ENCODE peak calls at places on chromosomes 13 and 19, in eight cellular contexts. One of them, this sample, is unnamed.

GRCh38 chr13:107882708-107883560 is 332.4 kb downstream of the LIG4 start:
- DNase-seq in testis: no peak
- DNase-seq in suprapubic skin: no peak
- DNase-seq in IMR-90: no peak
- DNase-seq in esophagus muscularis mucosa: no peak
- DNase-seq in breast epithelium: no peak
- DNase-seq in esophagus squamous epithelium: no peak
- DNase-seq in uterus: no peak
- DNase-seq in this sample: no peak

GRCh38 chr19:28169168-28169862 is 1043.6 kb downstream of the UQCRFS1 start:
- DNase-seq in IMR-90: no peak
- DNase-seq in esophagus squamous epithelium: no peak
- DNase-seq in suprapubic skin: no peak
- DNase-seq in breast epithelium: no peak
- DNase-seq in uterus: no peak
- DNase-seq in testis: no peak
- DNase-seq in esophagus muscularis mucosa: no peak
- DNase-seq in this sample: no peak

GRCh38 chr19:1657632-1658445 is 5.4 kb upstream of the TCF3 start:
- DNase-seq in suprapubic skin: no peak
- DNase-seq in IMR-90: no peak
- DNase-seq in esophagus muscularis mucosa: no peak
- DNase-seq in esophagus squamous epithelium: no peak
- DNase-seq in breast epithelium: peak
- DNase-seq in testis: no peak
- DNase-seq in uterus: no peak
- DNase-seq in this sample: no peak

GRCh38 chr13:113647351-113648217 is 10.4 kb downstream of the ATP4B start:
- DNase-seq in breast epithelium: peak
- DNase-seq in esophagus muscularis mucosa: no peak
- DNase-seq in suprapubic skin: peak
- DNase-seq in uterus: peak
- DNase-seq in esophagus squamous epithelium: peak
- DNase-seq in IMR-90: no peak
- DNase-seq in testis: peak
- DNase-seq in this sample: peak

GRCh38 chr19:18426416-18426767 is 7.2 kb downstream of the SSBP4 start:
- DNase-seq in esophagus muscularis mucosa: no peak
- DNase-seq in esophagus squamous epithelium: no peak
- DNase-seq in IMR-90: no peak
- DNase-seq in breast epithelium: no peak
- DNase-seq in uterus: no peak
- DNase-seq in testis: no peak
- DNase-seq in suprapubic skin: no peak
- DNase-seq in this sample: no peak

GRCh38 chr19:55418185-55418584 is 10.6 kb upstream of the UBE2S start:
- DNase-seq in suprapubic skin: no peak
- DNase-seq in esophagus squamous epithelium: no peak
- DNase-seq in esophagus muscularis mucosa: no peak
- DNase-seq in uterus: no peak
- DNase-seq in breast epithelium: peak
- DNase-seq in testis: peak
- DNase-seq in IMR-90: peak
- DNase-seq in this sample: peak

GRCh38 chr13:82878536-82878935 is 1003.7 kb downstream of the SLITRK1 start:
- DNase-seq in breast epithelium: no peak
- DNase-seq in suprapubic skin: no peak
- DNase-seq in esophagus muscularis mucosa: no peak
- DNase-seq in uterus: no peak
- DNase-seq in testis: no peak
- DNase-seq in IMR-90: no peak
- DNase-seq in esophagus squamous epithelium: no peak
- DNase-seq in this sample: no peak

GRCh38 chr13:40254394-40254793 is 412.0 kb downstream of the FOXO1 start:
- DNase-seq in uterus: no peak
- DNase-seq in IMR-90: no peak
- DNase-seq in esophagus muscularis mucosa: no peak
- DNase-seq in suprapubic skin: no peak
- DNase-seq in breast epithelium: no peak
- DNase-seq in testis: no peak
- DNase-seq in esophagus squamous epithelium: no peak
- DNase-seq in this sample: no peak

GRCh38 chr19:45883881-45884681 is 1.9 kb downstream of the IRF2BP1 start:
- DNase-seq in IMR-90: no peak
- DNase-seq in esophagus squamous epithelium: no peak
- DNase-seq in testis: no peak
- DNase-seq in breast epithelium: no peak
- DNase-seq in uterus: no peak
- DNase-seq in suprapubic skin: no peak
- DNase-seq in esophagus muscularis mucosa: no peak
- DNase-seq in this sample: no peak

GRCh38 chr13:110107568-110108347 is 199.2 kb downstream of the COL4A1 start:
- DNase-seq in suprapubic skin: no peak
- DNase-seq in testis: no peak
- DNase-seq in esophagus muscularis mucosa: peak
- DNase-seq in esophagus squamous epithelium: no peak
- DNase-seq in breast epithelium: no peak
- DNase-seq in IMR-90: no peak
- DNase-seq in uterus: no peak
- DNase-seq in this sample: no peak

GRCh38 chr13:110110783-110111182 is 196.2 kb downstream of the COL4A1 start:
- DNase-seq in breast epithelium: no peak
- DNase-seq in IMR-90: no peak
- DNase-seq in esophagus muscularis mucosa: no peak
- DNase-seq in suprapubic skin: no peak
- DNase-seq in uterus: no peak
- DNase-seq in testis: no peak
- DNase-seq in esophagus squamous epithelium: no peak
- DNase-seq in this sample: no peak

GRCh38 chr13:110109910-110110309 is 197.0 kb downstream of the COL4A1 start:
- DNase-seq in suprapubic skin: no peak
- DNase-seq in IMR-90: peak
- DNase-seq in esophagus squamous epithelium: no peak
- DNase-seq in uterus: peak
- DNase-seq in breast epithelium: no peak
- DNase-seq in esophagus muscularis mucosa: no peak
- DNase-seq in testis: peak
- DNase-seq in this sample: no peak

GRCh38 chr13:110108348-110109139 is 198.4 kb downstream of the COL4A1 start:
- DNase-seq in esophagus squamous epithelium: no peak
- DNase-seq in IMR-90: peak
- DNase-seq in suprapubic skin: no peak
- DNase-seq in testis: peak
- DNase-seq in uterus: peak
- DNase-seq in esophagus muscularis mucosa: peak
- DNase-seq in breast epithelium: peak
- DNase-seq in this sample: no peak

DNA sequence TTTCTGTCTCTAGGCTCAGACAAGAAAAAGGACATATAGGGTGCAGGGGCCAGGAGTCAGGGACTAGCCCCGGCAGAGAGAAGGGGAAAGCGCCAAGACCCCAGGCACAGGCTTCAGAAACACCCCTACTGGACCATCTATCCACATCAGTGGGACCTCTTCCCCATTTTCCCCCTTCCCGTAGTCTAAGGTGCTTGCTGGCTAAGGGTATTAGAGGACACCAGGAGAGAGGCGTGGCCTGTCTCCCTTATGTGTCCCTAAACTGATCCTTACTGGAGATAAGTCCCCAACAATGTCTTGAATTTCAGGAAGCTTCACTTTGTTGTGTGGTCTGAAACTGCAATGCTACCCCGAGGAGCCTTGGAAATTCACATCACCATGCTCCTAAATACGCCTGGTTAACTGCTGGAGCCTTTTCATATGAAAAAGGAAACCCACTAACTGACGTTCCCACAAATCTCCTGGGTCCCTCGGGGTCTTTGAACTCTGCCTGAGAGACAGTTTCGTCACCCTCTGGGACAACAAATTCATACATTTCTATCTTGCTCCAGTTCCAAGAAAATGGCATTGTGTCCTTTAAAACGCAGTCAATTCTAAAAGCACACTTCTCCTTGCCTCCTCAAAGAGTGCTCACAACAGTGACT is 197.7 kb downstream of the COL4A1 start:
- DNase-seq in uterus: no peak
- DNase-seq in testis: no peak
- DNase-seq in IMR-90: no peak
- DNase-seq in esophagus muscularis mucosa: no peak
- DNase-seq in suprapubic skin: no peak
- DNase-seq in breast epithelium: no peak
- DNase-seq in esophagus squamous epithelium: no peak
- DNase-seq in this sample: no peak
- TF ChIP-seq CTCF in uterus: no peak
- TF ChIP-seq CTCF in testis: no peak
- TF ChIP-seq CTCF in IMR-90: no peak
- TF ChIP-seq CTCF in esophagus muscularis mucosa: no peak
- TF ChIP-seq CTCF in suprapubic skin: no peak
- TF ChIP-seq CTCF in breast epithelium: no peak
- TF ChIP-seq CTCF in esophagus squamous epithelium: no peak
- TF ChIP-seq CTCF in this sample: no peak

DNA sequence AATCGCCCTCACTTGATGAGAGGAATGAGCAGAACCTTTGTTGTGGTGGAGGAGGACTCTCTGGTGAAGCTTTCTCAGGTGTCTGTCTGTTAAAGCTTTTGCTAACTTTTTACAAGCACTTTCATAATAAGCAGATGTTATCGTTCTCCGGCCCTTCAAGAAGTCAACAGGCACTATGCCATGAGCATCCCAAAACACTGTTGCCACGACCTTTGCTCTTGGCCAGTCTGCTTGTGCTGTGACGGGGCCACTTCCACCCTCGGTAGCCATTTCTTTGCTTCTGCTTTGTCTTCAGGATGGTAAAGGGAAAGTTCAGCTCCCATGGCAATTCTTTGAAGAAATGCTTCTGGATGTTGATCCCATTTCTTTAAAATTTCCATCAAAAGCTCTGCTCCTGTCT is 93.5 kb upstream of the ANKRD10 start:
- DNase-seq in esophagus squamous epithelium: no peak
- DNase-seq in IMR-90: no peak
- DNase-seq in uterus: no peak
- DNase-seq in esophagus muscularis mucosa: no peak
- DNase-seq in testis: no peak
- DNase-seq in suprapubic skin: no peak
- DNase-seq in breast epithelium: no peak
- DNase-seq in this sample: no peak
- TF ChIP-seq POLR2A in esophagus squamous epithelium: no peak
- TF ChIP-seq POLR2A in IMR-90: no peak
- TF ChIP-seq POLR2A in uterus: no peak
- TF ChIP-seq POLR2A in esophagus muscularis mucosa: no peak
- TF ChIP-seq POLR2A in testis: no peak
- TF ChIP-seq POLR2A in suprapubic skin: no peak
- TF ChIP-seq POLR2A in breast epithelium: no peak
- TF ChIP-seq POLR2A in this sample: no peak

GRCh38 chr13:48728876-48729275 is 75.1 kb downstream of the CYSLTR2 start:
- DNase-seq in uterus: no peak
- DNase-seq in IMR-90: no peak
- DNase-seq in testis: no peak
- DNase-seq in esophagus muscularis mucosa: no peak
- DNase-seq in suprapubic skin: no peak
- DNase-seq in breast epithelium: no peak
- DNase-seq in esophagus squamous epithelium: no peak
- DNase-seq in this sample: no peak

GRCh38 chr13:48728226-48728625 is 74.5 kb downstream of the CYSLTR2 start:
- DNase-seq in uterus: no peak
- DNase-seq in testis: no peak
- DNase-seq in esophagus squamous epithelium: no peak
- DNase-seq in IMR-90: no peak
- DNase-seq in suprapubic skin: no peak
- DNase-seq in breast epithelium: no peak
- DNase-seq in esophagus muscularis mucosa: no peak
- DNase-seq in this sample: no peak

GRCh38 chr13:48733739-48734329 is 80.1 kb downstream of the CYSLTR2 start:
- DNase-seq in IMR-90: no peak
- DNase-seq in testis: no peak
- DNase-seq in uterus: no peak
- DNase-seq in suprapubic skin: no peak
- DNase-seq in breast epithelium: no peak
- DNase-seq in esophagus squamous epithelium: no peak
- DNase-seq in esophagus muscularis mucosa: no peak
- DNase-seq in this sample: no peak

GRCh38 chr13:48731957-48732569 is 78.3 kb downstream of the CYSLTR2 start:
- DNase-seq in testis: peak
- DNase-seq in suprapubic skin: no peak
- DNase-seq in uterus: no peak
- DNase-seq in esophagus squamous epithelium: no peak
- DNase-seq in esophagus muscularis mucosa: no peak
- DNase-seq in IMR-90: no peak
- DNase-seq in breast epithelium: no peak
- DNase-seq in this sample: peak

DNA sequence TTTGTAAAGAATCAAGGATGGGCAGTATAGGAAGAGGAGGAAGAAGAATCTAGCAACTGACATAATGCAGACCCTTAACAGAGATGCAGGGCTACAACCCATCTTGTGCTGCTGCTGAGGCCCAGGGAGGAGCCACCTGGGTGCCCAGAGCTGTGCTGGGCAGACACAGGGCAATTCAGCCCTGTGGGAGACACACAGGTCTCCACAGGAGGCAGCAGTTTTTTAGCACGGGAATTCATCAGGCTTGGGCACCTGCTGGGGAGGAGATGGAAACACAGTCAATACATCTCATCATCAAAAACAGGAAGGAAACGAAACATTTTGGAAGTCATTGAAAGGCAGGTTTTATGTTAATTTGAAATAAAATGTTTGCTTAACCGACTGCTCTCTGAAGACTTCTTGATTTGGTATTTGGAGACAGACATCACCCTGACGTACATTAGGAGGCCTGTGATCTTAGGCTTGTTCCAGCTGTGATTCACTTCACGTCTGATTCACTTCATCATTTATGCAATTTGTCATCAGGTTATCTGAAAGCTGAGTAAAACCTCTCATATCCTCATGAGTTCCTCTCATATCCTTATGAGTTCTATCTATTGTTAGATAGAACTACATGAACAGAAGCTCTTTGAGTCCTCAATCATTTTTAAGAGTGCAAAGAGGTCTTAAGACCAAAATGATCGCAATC is 77.4 kb downstream of the CYSLTR2 start:
- DNase-seq in uterus: no peak
- DNase-seq in esophagus muscularis mucosa: no peak
- DNase-seq in suprapubic skin: no peak
- DNase-seq in IMR-90: peak
- DNase-seq in breast epithelium: no peak
- DNase-seq in esophagus squamous epithelium: no peak
- DNase-seq in testis: no peak
- DNase-seq in this sample: no peak
- TF ChIP-seq CTCF in uterus: no peak
- TF ChIP-seq CTCF in esophagus muscularis mucosa: no peak
- TF ChIP-seq CTCF in suprapubic skin: no peak
- TF ChIP-seq CTCF in IMR-90: no peak
- TF ChIP-seq CTCF in breast epithelium: no peak
- TF ChIP-seq CTCF in esophagus squamous epithelium: no peak
- TF ChIP-seq CTCF in testis: no peak
- TF ChIP-seq CTCF in this sample: no peak

DNA sequence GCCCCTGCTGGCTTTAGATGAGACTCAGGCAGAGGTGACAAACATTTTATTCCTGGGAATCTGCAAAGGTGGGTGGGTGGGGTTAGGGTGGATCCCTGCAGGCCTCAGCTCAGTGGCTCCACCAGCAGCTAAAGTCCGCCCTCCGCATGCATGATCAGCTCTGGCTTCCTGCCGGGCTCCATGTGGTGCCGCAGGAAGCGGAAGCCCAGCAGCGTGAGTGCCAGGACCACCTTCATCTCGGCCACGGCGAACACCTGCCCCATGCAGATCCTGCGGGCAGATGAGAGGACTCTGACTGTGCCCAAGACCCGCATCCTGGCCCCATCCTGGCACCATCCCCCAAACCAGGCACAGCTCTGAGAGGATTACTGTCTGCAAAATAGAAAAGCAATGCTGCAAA is 26.3 kb downstream of the CYP4F2 start:
- DNase-seq in esophagus squamous epithelium: no peak
- DNase-seq in esophagus muscularis mucosa: no peak
- DNase-seq in suprapubic skin: no peak
- DNase-seq in uterus: no peak
- DNase-seq in testis: no peak
- DNase-seq in IMR-90: no peak
- DNase-seq in breast epithelium: no peak
- DNase-seq in this sample: peak
- TF ChIP-seq POLR2A in esophagus squamous epithelium: no peak
- TF ChIP-seq POLR2A in esophagus muscularis mucosa: no peak
- TF ChIP-seq POLR2A in suprapubic skin: no peak
- TF ChIP-seq POLR2A in uterus: no peak
- TF ChIP-seq POLR2A in testis: no peak
- TF ChIP-seq POLR2A in IMR-90: no peak
- TF ChIP-seq POLR2A in breast epithelium: no peak
- TF ChIP-seq POLR2A in this sample: no peak

This sample was measured in Peyer's patch.